ENCODE peak calls at places on chromosomes 5 and 9, in ten cellular contexts. Y is WTC11, I is PC-9, N is body of pancreas, O is HFFc6, L is fibroblast of villous mesenchyme, C is astrocyte of the spinal cord, P is stomach, E is lung, W is BJ. S is an unnamed sample.

GRCh38 chr5:7274180-7274579 is 121.8 kb upstream of the ADCY2 start:
- DNase-seq in Y (no peak), I (no peak), N (no peak), O (no peak), L (no peak), C (no peak), P (no peak), E (no peak), W (no peak), S (no peak)

GRCh38 chr9:18928711-18929110 is 104.3 kb downstream of the SAXO1 start:
- DNase-seq in Y (no peak), I (no peak), N (no peak), O (no peak), L (peak; percentile 28), C (peak; percentile 56), P (no peak), E (no peak), W (no peak), S (no peak)

GRCh38 chr9:131843989-131844744 is 104.3 kb upstream of the RAPGEF1 start:
- DNase-seq in Y (no peak), I (no peak), N (no peak), O (no peak), L (no peak), C (no peak), P (no peak), E (no peak), W (no peak), S (no peak)

GRCh38 chr5:132644177-132644576 is 13.8 kb upstream of the IL13 start:
- DNase-seq in Y (no peak), I (no peak), N (no peak), O (no peak), L (no peak), C (no peak), P (no peak), E (no peak), W (no peak), S (no peak)

GRCh38 chr5:88829053-88829452 is 53.9 kb downstream of the MEF2C start:
- DNase-seq in Y (no peak), I (no peak), N (no peak), O (no peak), L (no peak), C (no peak), P (no peak), E (no peak), W (no peak), S (no peak)

GRCh38 chr5:72265032-72265903 is 54.8 kb downstream of the MRPS27 start:
- DNase-seq in Y (no peak), I (no peak), N (no peak), O (no peak), L (peak; percentile 98), C (no peak), P (no peak), E (no peak), W (no peak), S (no peak)

GRCh38 chr9:121371495-121371911 is 1.5 kb upstream of the STOM start:
- DNase-seq in Y (no peak), I (no peak), N (no peak), O (no peak), L (no peak), C (no peak), P (no peak), E (no peak), W (no peak), S (no peak)

GRCh38 chr9:136103651-136104487 is 8.8 kb upstream of the NACC2 start:
- DNase-seq in Y (peak; percentile 62), I (no peak), N (no peak), O (no peak), L (no peak), C (no peak), P (peak; percentile 37), E (no peak), W (no peak), S (no peak)

GRCh38 chr9:121601234-121601633 is 50.2 kb upstream of the DAB2IP start:
- DNase-seq in Y (no peak), I (no peak), N (no peak), O (no peak), L (peak; percentile 70), C (no peak), P (no peak), E (no peak), W (no peak), S (no peak)

GRCh38 chr5:32021771-32022170 is 152.3 kb downstream of the GOLPH3 start:
- DNase-seq in Y (no peak), I (no peak), N (no peak), O (no peak), L (no peak), C (no peak), P (no peak), E (no peak), W (no peak), S (no peak)

GRCh38 chr5:179192891-179193470 is 132.8 kb downstream of the ZNF354C start:
- DNase-seq in Y (peak; percentile 8), I (no peak), N (no peak), O (no peak), L (no peak), C (no peak), P (no peak), E (no peak), W (no peak), S (no peak)

GRCh38 chr5:81450940-81451339 is 57.0 kb upstream of the ACOT12 start:
- DNase-seq in Y (no peak), I (no peak), N (no peak), O (no peak), L (no peak), C (peak; percentile 27), P (no peak), E (no peak), W (no peak), S (no peak)

GRCh38 chr9:124849801-124850200 is 3.5 kb upstream of the WDR38 start:
- DNase-seq in Y (no peak), I (no peak), N (no peak), O (peak; percentile 68), L (peak; percentile 85), C (peak; percentile 69), P (no peak), E (no peak), W (peak; percentile 46), S (no peak)

GRCh38 chr9:14156046-14156445 is 157.9 kb downstream of the NFIB start:
- DNase-seq in Y (no peak), I (no peak), N (no peak), O (no peak), L (no peak), C (no peak), P (no peak), E (no peak), W (no peak), S (no peak)

GRCh38 chr5:172707285-172708182 is 63.5 kb downstream of the DUSP1 start:
- DNase-seq in Y (peak; percentile 61), I (peak; percentile 69), N (peak; percentile 36), O (peak; percentile 66), L (peak; percentile 75), C (peak; percentile 66), P (no peak), E (no peak), W (no peak), S (peak; percentile 23)

GRCh38 chr5:150065886-150066285 is 20.5 kb downstream of the CSF1R start:
- DNase-seq in Y (no peak), I (no peak), N (no peak), O (peak; percentile 58), L (no peak), C (peak; percentile 73), P (no peak), E (no peak), W (no peak), S (no peak)

GRCh38 chr9:72952914-72953313 is at the start of gene ALDH1A1:
- DNase-seq in Y (no peak), I (peak; percentile 32), N (peak; percentile 65), O (no peak), L (peak; percentile 42), C (no peak), P (peak; percentile 70), E (peak; percentile 42), W (peak; percentile 44), S (no peak)

GRCh38 chr9:136700959-136701664 is 11.3 kb upstream of the DIPK1B start:
- DNase-seq in Y (no peak), I (no peak), N (no peak), O (peak; percentile 25), L (no peak), C (no peak), P (no peak), E (no peak), W (no peak), S (no peak)

GRCh38 chr5:179307931-179308471 is 37.3 kb downstream of the ADAMTS2 start:
- DNase-seq in Y (peak; percentile 6), I (no peak), N (peak; percentile 6), O (no peak), L (no peak), C (no peak), P (no peak), E (no peak), W (no peak), S (no peak)

GRCh38 chr5:10030219-10030831 is 219.4 kb downstream of the ATPSCKMT start:
- DNase-seq in Y (peak; percentile 59), I (no peak), N (no peak), O (peak; percentile 11), L (peak; percentile 75), C (peak; percentile 37), P (no peak), E (peak; percentile 36), W (no peak), S (peak; percentile 2)
- TF ChIP-seq CTCF in Y (no peak), I (peak; percentile 68), N (no peak), O (peak; percentile 75), L (peak; percentile 63), C (peak; percentile 44), P (no peak), E (no peak), W (peak; percentile 62), S (peak; percentile 26)

GRCh38 chr5:177382423-177383029 is 1.7 kb upstream of the SLC34A1 start:
- DNase-seq in Y (peak; percentile 46), I (no peak), N (peak; percentile 73), O (no peak), L (peak; percentile 36), C (peak; percentile 23), P (peak; percentile 71), E (no peak), W (no peak), S (peak; percentile 20)
- TF ChIP-seq CTCF in Y (no peak), I (no peak), N (peak; percentile 49), O (peak; percentile 44), L (peak; percentile 45), C (peak; percentile 46), P (peak; percentile 54), E (no peak), W (peak; percentile 41), S (peak; percentile 55)

GRCh38 chr9:132996526-132996925 is 18.0 kb downstream of the GFI1B start:
- DNase-seq in Y (peak; percentile 13), I (no peak), N (no peak), O (no peak), L (no peak), C (no peak), P (no peak), E (no peak), W (no peak), S (no peak)
- TF ChIP-seq CTCF in Y (no peak), I (no peak), N (no peak), O (no peak), L (no peak), C (no peak), P (no peak), E (no peak), W (no peak), S (no peak)

DNA sequence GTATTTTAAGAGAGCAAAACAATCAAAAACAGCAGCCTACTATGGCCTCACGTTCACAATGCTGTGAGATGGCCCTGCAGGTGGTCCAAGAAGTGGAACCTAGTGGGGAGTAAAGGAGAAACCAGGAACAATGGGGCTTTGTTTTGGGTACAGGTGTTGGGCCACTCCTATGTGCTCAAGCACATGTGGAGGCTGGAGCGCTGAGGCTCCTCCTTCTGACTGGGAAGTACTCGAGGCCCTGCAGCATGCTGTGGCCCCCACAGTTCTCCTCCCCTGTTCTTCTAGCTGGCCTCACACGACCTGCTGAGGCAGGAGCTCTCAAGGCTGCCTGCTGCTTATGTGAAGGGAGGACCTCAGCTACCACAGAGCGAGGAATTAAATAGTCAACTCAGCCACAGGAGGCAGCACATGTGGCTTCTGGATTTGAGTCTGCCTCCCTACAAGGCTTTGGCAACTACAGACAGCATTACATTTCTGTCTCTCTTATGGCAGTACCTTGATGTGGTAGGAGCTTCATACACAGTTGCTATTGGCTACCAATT is 482.3 kb downstream of the SPOCK1 start:
- DNase-seq in Y (peak; percentile 30), I (no peak), N (no peak), O (no peak), L (no peak), C (no peak), P (no peak), E (no peak), W (no peak), S (peak; percentile 26)
- TF ChIP-seq CTCF in Y (no peak), I (no peak), N (no peak), O (no peak), L (no peak), C (no peak), P (no peak), E (no peak), W (no peak), S (peak; percentile 32)

S was measured in astrocyte of the cerebellum.